ENCODE peak calls at places on chromosome 4, in nine cellular contexts. U is GM04504; O is Calu3; I is globus pallidus; F is GM12864; B is activated T-cell treated with anti-CD3 and anti-CD28 coated beads, Interleukin-2, amount 50 U/mL, for 72 hours; R is upper lobe of right lung; P is stomach; L is SIG-M5. X is an unnamed sample.

GRCh38 chr4:54658321-54659093 is 750 bp downstream of the KIT start:
- DNase-seq in U (peak), O (peak), I (peak), F (no peak), B (peak), R (peak), P (peak), L (no peak), X (no peak)

GRCh38 chr4:71020611-71021010 is 27.2 kb downstream of the DCK start:
- DNase-seq in U (no peak), O (no peak), I (no peak), F (no peak), B (no peak), R (no peak), P (no peak), L (no peak), X (no peak)

GRCh38 chr4:3420606-3420955 is 21.2 kb upstream of the HGFAC start:
- DNase-seq in U (no peak), O (no peak), I (no peak), F (no peak), B (no peak), R (peak), P (no peak), L (no peak), X (no peak)

GRCh38 chr4:24181005-24181404 is 291.2 kb upstream of the PPARGC1A start:
- DNase-seq in U (no peak), O (no peak), I (no peak), F (no peak), B (no peak), R (no peak), P (no peak), L (no peak), X (no peak)

GRCh38 chr4:142336251-142336934 is 509.7 kb downstream of the INPP4B start:
- DNase-seq in U (no peak), O (no peak), I (no peak), F (no peak), B (no peak), R (no peak), P (no peak), L (no peak), X (no peak)

GRCh38 chr4:150056569-150056968 is 21.7 kb upstream of the DCLK2 start:
- DNase-seq in U (no peak), O (no peak), I (no peak), F (no peak), B (no peak), R (no peak), P (no peak), L (no peak), X (no peak)

GRCh38 chr4:62550106-62550505 is 1350.0 kb downstream of the ADGRL3 start:
- DNase-seq in U (no peak), O (no peak), I (peak), F (no peak), B (no peak), R (no peak), P (no peak), L (no peak), X (no peak)

GRCh38 chr4:37268311-37268710 is 23.8 kb downstream of the NWD2 start:
- DNase-seq in U (no peak), O (no peak), I (no peak), F (no peak), B (no peak), R (no peak), P (no peak), L (no peak), X (no peak)

GRCh38 chr4:139651282-139652194 is 14.1 kb upstream of the MGST2 start:
- DNase-seq in U (peak), O (peak), I (peak), F (peak), B (peak), R (peak), P (peak), L (peak), X (peak)

GRCh38 chr4:16238304-16238703 is 12.0 kb upstream of the TAPT1 start:
- DNase-seq in U (no peak), O (no peak), I (no peak), F (no peak), B (peak), R (no peak), P (no peak), L (no peak), X (no peak)

GRCh38 chr4:1027219-1027915 is 15.9 kb downstream of the FGFRL1 start:
- DNase-seq in U (no peak), O (no peak), I (no peak), F (no peak), B (no peak), R (no peak), P (no peak), L (no peak), X (no peak)

GRCh38 chr4:19831644-19832285 is 419.9 kb upstream of the SLIT2 start:
- DNase-seq in U (no peak), O (no peak), I (no peak), F (no peak), B (no peak), R (no peak), P (no peak), L (no peak), X (no peak)

GRCh38 chr4:84481077-84481878 is 17.8 kb downstream of the NKX6-1 start:
- DNase-seq in U (no peak), O (no peak), I (no peak), F (no peak), B (no peak), R (no peak), P (no peak), L (no peak), X (no peak)

GRCh38 chr4:125387770-125388169 is 73.0 kb downstream of the FAT4 start:
- DNase-seq in U (no peak), O (no peak), I (no peak), F (no peak), B (no peak), R (no peak), P (no peak), L (no peak), X (no peak)

GRCh38 chr4:76546282-76547166 is 111.5 kb downstream of the SHROOM3 start:
- DNase-seq in U (peak), O (peak), I (no peak), F (no peak), B (no peak), R (no peak), P (peak), L (no peak), X (no peak)

GRCh38 chr4:53520114-53520513 is 71.2 kb downstream of the LNX1 start:
- DNase-seq in U (no peak), O (no peak), I (no peak), F (no peak), B (no peak), R (no peak), P (no peak), L (no peak), X (no peak)

GRCh38 chr4:163701915-163702314 is 207.4 kb downstream of the TMA16 start:
- DNase-seq in U (no peak), O (no peak), I (peak), F (peak), B (no peak), R (no peak), P (no peak), L (no peak), X (no peak)

GRCh38 chr4:75935628-75936027 is 5.2 kb downstream of the NAAA start:
- DNase-seq in U (no peak), O (no peak), I (no peak), F (no peak), B (no peak), R (no peak), P (no peak), L (no peak), X (no peak)

GRCh38 chr4:133320576-133321170 is 171.6 kb downstream of the PCDH10 start:
- DNase-seq in U (peak), O (peak), I (peak), F (no peak), B (no peak), R (no peak), P (no peak), L (no peak), X (peak)

GRCh38 chr4:56468097-56468422 is 643 bp downstream of the SRP72 start:
- DNase-seq in U (no peak), O (no peak), I (no peak), F (no peak), B (peak), R (no peak), P (peak), L (no peak), X (peak)

GRCh38 chr4:19583827-19584569 is 667.7 kb upstream of the SLIT2 start:
- DNase-seq in U (no peak), O (no peak), I (no peak), F (no peak), B (no peak), R (no peak), P (no peak), L (no peak), X (no peak)

GRCh38 chr4:113106076-113106475 is 56.6 kb downstream of the ANK2 start:
- DNase-seq in U (peak), O (no peak), I (peak), F (no peak), B (no peak), R (no peak), P (no peak), L (no peak), X (peak)

GRCh38 chr4:148200960-148201359 is 241.3 kb downstream of the NR3C2 start:
- DNase-seq in U (no peak), O (no peak), I (no peak), F (no peak), B (no peak), R (no peak), P (no peak), L (no peak), X (no peak)

GRCh38 chr4:4831825-4832224 is 27.6 kb upstream of the MSX1 start:
- DNase-seq in U (no peak), O (no peak), I (no peak), F (no peak), B (no peak), R (no peak), P (no peak), L (no peak), X (no peak)

GRCh38 chr4:48175328-48175727 is 41.3 kb upstream of the TXK start:
- DNase-seq in U (no peak), O (no peak), I (no peak), F (no peak), B (no peak), R (no peak), P (no peak), L (no peak), X (no peak)

GRCh38 chr4:52103314-52103713 is 52.2 kb downstream of the SPATA18 start:
- DNase-seq in U (no peak), O (no peak), I (no peak), F (no peak), B (no peak), R (no peak), P (no peak), L (no peak), X (peak)

GRCh38 chr4:96183630-96184029 is 343.7 kb downstream of the PDHA2 start:
- DNase-seq in U (no peak), O (no peak), I (no peak), F (no peak), B (no peak), R (no peak), P (peak), L (no peak), X (no peak)

GRCh38 chr4:33407496-33407895 is 2687.3 kb downstream of the PCDH7 start:
- DNase-seq in U (no peak), O (no peak), I (no peak), F (no peak), B (no peak), R (no peak), P (no peak), L (no peak), X (no peak)

GRCh38 chr4:158938462-158939044 is 164.3 kb upstream of the RAPGEF2 start:
- DNase-seq in U (peak), O (no peak), I (no peak), F (no peak), B (no peak), R (no peak), P (no peak), L (no peak), X (peak)

GRCh38 chr4:185119927-185120630 is 23.0 kb upstream of the SLC25A4 start:
- DNase-seq in U (no peak), O (no peak), I (no peak), F (no peak), B (no peak), R (no peak), P (no peak), L (no peak), X (no peak)

GRCh38 chr4:8580321-8581093 is at the start of gene GPR78:
- DNase-seq in U (no peak), O (peak), I (no peak), F (no peak), B (peak), R (peak), P (peak), L (no peak), X (no peak)

GRCh38 chr4:7381890-7382633 is 52.7 kb downstream of the PSAPL1 start:
- DNase-seq in U (no peak), O (no peak), I (no peak), F (no peak), B (no peak), R (peak), P (peak), L (no peak), X (no peak)

GRCh38 chr4:28350485-28350884 is 1489.8 kb downstream of the STIM2 start:
- DNase-seq in U (peak), O (no peak), I (no peak), F (no peak), B (no peak), R (no peak), P (no peak), L (no peak), X (no peak)

GRCh38 chr4:13292372-13292771 is 191.8 kb downstream of the RAB28 start:
- DNase-seq in U (no peak), O (no peak), I (no peak), F (no peak), B (no peak), R (no peak), P (no peak), L (no peak), X (no peak)

GRCh38 chr4:112823631-112824030 is 186.7 kb downstream of the LARP7 start:
- DNase-seq in U (no peak), O (no peak), I (no peak), F (no peak), B (no peak), R (no peak), P (no peak), L (no peak), X (no peak)

GRCh38 chr4:87007345-87008181 is 72.8 kb downstream of the AFF1 start:
- DNase-seq in U (peak), O (peak), I (peak), F (no peak), B (peak), R (peak), P (peak), L (no peak), X (peak)

GRCh38 chr4:144565558-144566195 is 80.3 kb upstream of the HHIP start:
- DNase-seq in U (no peak), O (no peak), I (no peak), F (no peak), B (no peak), R (no peak), P (no peak), L (no peak), X (no peak)

GRCh38 chr4:150302553-150302952 is 224.3 kb downstream of the DCLK2 start:
- DNase-seq in U (peak), O (peak), I (no peak), F (no peak), B (peak), R (no peak), P (no peak), L (peak), X (no peak)

GRCh38 chr4:129903861-129904260 is 807.9 kb downstream of the C4orf33 start:
- DNase-seq in U (no peak), O (no peak), I (no peak), F (no peak), B (no peak), R (no peak), P (no peak), L (no peak), X (no peak)

GRCh38 chr4:113738251-113738650 is 23.3 kb downstream of the CAMK2D start:
- DNase-seq in U (peak), O (no peak), I (no peak), F (no peak), B (no peak), R (no peak), P (no peak), L (no peak), X (no peak)